ENCODE peak calls at places on chromosomes 6 and 20, in nine cellular contexts. One of them, this sample, is unnamed.

GRCh38 chr20:57061058-57061900 is 205.2 kb downstream of the BMP7 start:
- DNase-seq in renal cortical epithelial cell: no peak
- DNase-seq in sciatic nerve: peak; percentile 68
- DNase-seq in ascending aorta: no peak
- DNase-seq in CD8-positive, alpha-beta T cell: no peak
- DNase-seq in kidney glomerular epithelial cell: no peak
- DNase-seq in cardiac fibroblast: peak; percentile 12
- DNase-seq in anterior cingulate cortex: peak; percentile 5
- DNase-seq in astrocyte of the spinal cord: peak; percentile 62
- DNase-seq in this sample: no peak

GRCh38 chr6:23980965-23981364 is 145.1 kb upstream of the NRSN1 start:
- DNase-seq in renal cortical epithelial cell: peak; percentile 22
- DNase-seq in sciatic nerve: no peak
- DNase-seq in ascending aorta: no peak
- DNase-seq in CD8-positive, alpha-beta T cell: no peak
- DNase-seq in kidney glomerular epithelial cell: peak; percentile 57
- DNase-seq in cardiac fibroblast: no peak
- DNase-seq in anterior cingulate cortex: no peak
- DNase-seq in astrocyte of the spinal cord: no peak
- DNase-seq in this sample: peak; percentile 36

GRCh38 chr6:157056275-157056674 is 267.0 kb downstream of the TMEM242 start:
- DNase-seq in renal cortical epithelial cell: no peak
- DNase-seq in sciatic nerve: no peak
- DNase-seq in ascending aorta: no peak
- DNase-seq in CD8-positive, alpha-beta T cell: no peak
- DNase-seq in kidney glomerular epithelial cell: no peak
- DNase-seq in cardiac fibroblast: no peak
- DNase-seq in anterior cingulate cortex: no peak
- DNase-seq in astrocyte of the spinal cord: no peak
- DNase-seq in this sample: no peak

GRCh38 chr6:134607411-134607810 is 289.5 kb upstream of the SGK1 start:
- DNase-seq in renal cortical epithelial cell: no peak
- DNase-seq in sciatic nerve: no peak
- DNase-seq in ascending aorta: no peak
- DNase-seq in CD8-positive, alpha-beta T cell: no peak
- DNase-seq in kidney glomerular epithelial cell: no peak
- DNase-seq in cardiac fibroblast: no peak
- DNase-seq in anterior cingulate cortex: no peak
- DNase-seq in astrocyte of the spinal cord: no peak
- DNase-seq in this sample: no peak

GRCh38 chr6:63904844-63905243 is 269.2 kb downstream of the PHF3 start:
- DNase-seq in renal cortical epithelial cell: peak; percentile 12
- DNase-seq in sciatic nerve: no peak
- DNase-seq in ascending aorta: no peak
- DNase-seq in CD8-positive, alpha-beta T cell: no peak
- DNase-seq in kidney glomerular epithelial cell: no peak
- DNase-seq in cardiac fibroblast: peak; percentile 93
- DNase-seq in anterior cingulate cortex: no peak
- DNase-seq in astrocyte of the spinal cord: peak; percentile 85
- DNase-seq in this sample: peak; percentile 92

GRCh38 chr6:136549359-136550044 is 720 bp downstream of the MAP7 start:
- DNase-seq in renal cortical epithelial cell: peak; percentile 31
- DNase-seq in sciatic nerve: no peak
- DNase-seq in ascending aorta: peak; percentile 63
- DNase-seq in CD8-positive, alpha-beta T cell: peak; percentile 22
- DNase-seq in kidney glomerular epithelial cell: no peak
- DNase-seq in cardiac fibroblast: peak; percentile 3
- DNase-seq in anterior cingulate cortex: peak; percentile 24
- DNase-seq in astrocyte of the spinal cord: no peak
- DNase-seq in this sample: no peak

GRCh38 chr6:138403801-138404665 is at the start of gene HEBP2:
- DNase-seq in renal cortical epithelial cell: peak; percentile 74
- DNase-seq in sciatic nerve: peak; percentile 93
- DNase-seq in ascending aorta: peak; percentile 96
- DNase-seq in CD8-positive, alpha-beta T cell: peak; percentile 96
- DNase-seq in kidney glomerular epithelial cell: peak; percentile 78
- DNase-seq in cardiac fibroblast: peak; percentile 84
- DNase-seq in anterior cingulate cortex: peak; percentile 64
- DNase-seq in astrocyte of the spinal cord: peak; percentile 91
- DNase-seq in this sample: peak; percentile 62

GRCh38 chr20:3046677-3047462 is 1.0 kb downstream of the MRPS26 start:
- DNase-seq in renal cortical epithelial cell: peak; percentile 47
- DNase-seq in sciatic nerve: no peak
- DNase-seq in ascending aorta: no peak
- DNase-seq in CD8-positive, alpha-beta T cell: no peak
- DNase-seq in kidney glomerular epithelial cell: no peak
- DNase-seq in cardiac fibroblast: peak; percentile 23
- DNase-seq in anterior cingulate cortex: peak; percentile 38
- DNase-seq in astrocyte of the spinal cord: peak; percentile 19
- DNase-seq in this sample: no peak

GRCh38 chr6:19433101-19433500 is 404.1 kb upstream of the ID4 start:
- DNase-seq in renal cortical epithelial cell: no peak
- DNase-seq in sciatic nerve: no peak
- DNase-seq in ascending aorta: no peak
- DNase-seq in CD8-positive, alpha-beta T cell: no peak
- DNase-seq in kidney glomerular epithelial cell: no peak
- DNase-seq in cardiac fibroblast: peak; percentile 24
- DNase-seq in anterior cingulate cortex: no peak
- DNase-seq in astrocyte of the spinal cord: peak; percentile 29
- DNase-seq in this sample: no peak

GRCh38 chr20:53130819-53131218 is 158.7 kb downstream of the TSHZ2 start:
- DNase-seq in renal cortical epithelial cell: no peak
- DNase-seq in sciatic nerve: no peak
- DNase-seq in ascending aorta: no peak
- DNase-seq in CD8-positive, alpha-beta T cell: no peak
- DNase-seq in kidney glomerular epithelial cell: no peak
- DNase-seq in cardiac fibroblast: no peak
- DNase-seq in anterior cingulate cortex: no peak
- DNase-seq in astrocyte of the spinal cord: no peak
- DNase-seq in this sample: no peak

GRCh38 chr6:164286021-164286420 is 871.5 kb downstream of the QKI start:
- DNase-seq in renal cortical epithelial cell: no peak
- DNase-seq in sciatic nerve: no peak
- DNase-seq in ascending aorta: no peak
- DNase-seq in CD8-positive, alpha-beta T cell: no peak
- DNase-seq in kidney glomerular epithelial cell: no peak
- DNase-seq in cardiac fibroblast: peak; percentile 45
- DNase-seq in anterior cingulate cortex: no peak
- DNase-seq in astrocyte of the spinal cord: peak; percentile 40
- DNase-seq in this sample: no peak

GRCh38 chr6:34679552-34680255 is 16.9 kb downstream of the ILRUN start:
- DNase-seq in renal cortical epithelial cell: no peak
- DNase-seq in sciatic nerve: no peak
- DNase-seq in ascending aorta: no peak
- DNase-seq in CD8-positive, alpha-beta T cell: no peak
- DNase-seq in kidney glomerular epithelial cell: no peak
- DNase-seq in cardiac fibroblast: no peak
- DNase-seq in anterior cingulate cortex: no peak
- DNase-seq in astrocyte of the spinal cord: no peak
- DNase-seq in this sample: no peak

GRCh38 chr6:35557239-35557638 is 44.5 kb upstream of the TULP1 start:
- DNase-seq in renal cortical epithelial cell: no peak
- DNase-seq in sciatic nerve: peak; percentile 60
- DNase-seq in ascending aorta: no peak
- DNase-seq in CD8-positive, alpha-beta T cell: no peak
- DNase-seq in kidney glomerular epithelial cell: no peak
- DNase-seq in cardiac fibroblast: no peak
- DNase-seq in anterior cingulate cortex: no peak
- DNase-seq in astrocyte of the spinal cord: no peak
- DNase-seq in this sample: no peak

GRCh38 chr20:56363491-56363890 is 4.7 kb downstream of the FAM210B start:
- DNase-seq in renal cortical epithelial cell: no peak
- DNase-seq in sciatic nerve: no peak
- DNase-seq in ascending aorta: no peak
- DNase-seq in CD8-positive, alpha-beta T cell: no peak
- DNase-seq in kidney glomerular epithelial cell: no peak
- DNase-seq in cardiac fibroblast: no peak
- DNase-seq in anterior cingulate cortex: no peak
- DNase-seq in astrocyte of the spinal cord: no peak
- DNase-seq in this sample: no peak

GRCh38 chr20:38298768-38299288 is 5.1 kb upstream of the BPI start:
- DNase-seq in renal cortical epithelial cell: no peak
- DNase-seq in sciatic nerve: peak; percentile 85
- DNase-seq in ascending aorta: peak; percentile 93
- DNase-seq in CD8-positive, alpha-beta T cell: no peak
- DNase-seq in kidney glomerular epithelial cell: no peak
- DNase-seq in cardiac fibroblast: peak; percentile 96
- DNase-seq in anterior cingulate cortex: peak; percentile 37
- DNase-seq in astrocyte of the spinal cord: peak; percentile 46
- DNase-seq in this sample: no peak

GRCh38 chr6:81838724-81839425 is 86.4 kb upstream of the TENT5A start:
- DNase-seq in renal cortical epithelial cell: no peak
- DNase-seq in sciatic nerve: no peak
- DNase-seq in ascending aorta: no peak
- DNase-seq in CD8-positive, alpha-beta T cell: no peak
- DNase-seq in kidney glomerular epithelial cell: no peak
- DNase-seq in cardiac fibroblast: no peak
- DNase-seq in anterior cingulate cortex: no peak
- DNase-seq in astrocyte of the spinal cord: no peak
- DNase-seq in this sample: no peak

GRCh38 chr6:48563426-48563825 is 452.4 kb upstream of the PTCHD4 start:
- DNase-seq in renal cortical epithelial cell: peak; percentile 54
- DNase-seq in sciatic nerve: no peak
- DNase-seq in ascending aorta: no peak
- DNase-seq in CD8-positive, alpha-beta T cell: no peak
- DNase-seq in kidney glomerular epithelial cell: no peak
- DNase-seq in cardiac fibroblast: no peak
- DNase-seq in anterior cingulate cortex: no peak
- DNase-seq in astrocyte of the spinal cord: no peak
- DNase-seq in this sample: no peak

GRCh38 chr6:152295346-152295745 is 341.8 kb downstream of the SYNE1 start:
- DNase-seq in renal cortical epithelial cell: peak; percentile 75
- DNase-seq in sciatic nerve: no peak
- DNase-seq in ascending aorta: no peak
- DNase-seq in CD8-positive, alpha-beta T cell: no peak
- DNase-seq in kidney glomerular epithelial cell: peak; percentile 4
- DNase-seq in cardiac fibroblast: peak; percentile 92
- DNase-seq in anterior cingulate cortex: no peak
- DNase-seq in astrocyte of the spinal cord: peak; percentile 87
- DNase-seq in this sample: peak; percentile 42

GRCh38 chr6:35553309-35553708 is 40.6 kb upstream of the TULP1 start:
- DNase-seq in renal cortical epithelial cell: no peak
- DNase-seq in sciatic nerve: no peak
- DNase-seq in ascending aorta: no peak
- DNase-seq in CD8-positive, alpha-beta T cell: no peak
- DNase-seq in kidney glomerular epithelial cell: no peak
- DNase-seq in cardiac fibroblast: no peak
- DNase-seq in anterior cingulate cortex: no peak
- DNase-seq in astrocyte of the spinal cord: no peak
- DNase-seq in this sample: no peak

GRCh38 chr20:62227977-62228958 is 8.2 kb upstream of the HRH3 start:
- DNase-seq in renal cortical epithelial cell: no peak
- DNase-seq in sciatic nerve: no peak
- DNase-seq in ascending aorta: no peak
- DNase-seq in CD8-positive, alpha-beta T cell: no peak
- DNase-seq in kidney glomerular epithelial cell: no peak
- DNase-seq in cardiac fibroblast: no peak
- DNase-seq in anterior cingulate cortex: no peak
- DNase-seq in astrocyte of the spinal cord: no peak
- DNase-seq in this sample: no peak

GRCh38 chr6:67285770-67286495 is 1349.1 kb upstream of the ADGRB3 start:
- DNase-seq in renal cortical epithelial cell: no peak
- DNase-seq in sciatic nerve: no peak
- DNase-seq in ascending aorta: no peak
- DNase-seq in CD8-positive, alpha-beta T cell: no peak
- DNase-seq in kidney glomerular epithelial cell: no peak
- DNase-seq in cardiac fibroblast: peak; percentile 23
- DNase-seq in anterior cingulate cortex: no peak
- DNase-seq in astrocyte of the spinal cord: peak; percentile 65
- DNase-seq in this sample: no peak

GRCh38 chr6:118574051-118574865 is 26.2 kb downstream of the PLN start:
- DNase-seq in renal cortical epithelial cell: peak; percentile 45
- DNase-seq in sciatic nerve: no peak
- DNase-seq in ascending aorta: no peak
- DNase-seq in CD8-positive, alpha-beta T cell: no peak
- DNase-seq in kidney glomerular epithelial cell: no peak
- DNase-seq in cardiac fibroblast: no peak
- DNase-seq in anterior cingulate cortex: no peak
- DNase-seq in astrocyte of the spinal cord: no peak
- DNase-seq in this sample: no peak

GRCh38 chr6:36986704-36987047 is 680 bp upstream of the MTCH1 start:
- DNase-seq in renal cortical epithelial cell: peak; percentile 15
- DNase-seq in sciatic nerve: no peak
- DNase-seq in ascending aorta: no peak
- DNase-seq in CD8-positive, alpha-beta T cell: no peak
- DNase-seq in kidney glomerular epithelial cell: no peak
- DNase-seq in cardiac fibroblast: no peak
- DNase-seq in anterior cingulate cortex: no peak
- DNase-seq in astrocyte of the spinal cord: no peak
- DNase-seq in this sample: no peak

GRCh38 chr6:169169375-169169774 is 84.3 kb downstream of the THBS2 start:
- DNase-seq in renal cortical epithelial cell: no peak
- DNase-seq in sciatic nerve: no peak
- DNase-seq in ascending aorta: peak; percentile 65
- DNase-seq in CD8-positive, alpha-beta T cell: no peak
- DNase-seq in kidney glomerular epithelial cell: no peak
- DNase-seq in cardiac fibroblast: peak; percentile 63
- DNase-seq in anterior cingulate cortex: no peak
- DNase-seq in astrocyte of the spinal cord: no peak
- DNase-seq in this sample: no peak

GRCh38 chr6:163759542-163759941 is 345.0 kb downstream of the QKI start:
- DNase-seq in renal cortical epithelial cell: peak; percentile 42
- DNase-seq in sciatic nerve: no peak
- DNase-seq in ascending aorta: no peak
- DNase-seq in CD8-positive, alpha-beta T cell: no peak
- DNase-seq in kidney glomerular epithelial cell: peak; percentile 19
- DNase-seq in cardiac fibroblast: no peak
- DNase-seq in anterior cingulate cortex: no peak
- DNase-seq in astrocyte of the spinal cord: no peak
- DNase-seq in this sample: peak; percentile 20

GRCh38 chr6:52981215-52981910 is 13.7 kb downstream of the GSTA4 start:
- DNase-seq in renal cortical epithelial cell: no peak
- DNase-seq in sciatic nerve: no peak
- DNase-seq in ascending aorta: no peak
- DNase-seq in CD8-positive, alpha-beta T cell: no peak
- DNase-seq in kidney glomerular epithelial cell: no peak
- DNase-seq in cardiac fibroblast: no peak
- DNase-seq in anterior cingulate cortex: no peak
- DNase-seq in astrocyte of the spinal cord: no peak
- DNase-seq in this sample: no peak

GRCh38 chr6:158328446-158328845 is 16.2 kb downstream of the TULP4 start:
- DNase-seq in renal cortical epithelial cell: peak; percentile 19
- DNase-seq in sciatic nerve: no peak
- DNase-seq in ascending aorta: no peak
- DNase-seq in CD8-positive, alpha-beta T cell: no peak
- DNase-seq in kidney glomerular epithelial cell: no peak
- DNase-seq in cardiac fibroblast: no peak
- DNase-seq in anterior cingulate cortex: no peak
- DNase-seq in astrocyte of the spinal cord: no peak
- DNase-seq in this sample: no peak

GRCh38 chr6:14770572-14770971 is 475.3 kb upstream of the JARID2 start:
- DNase-seq in renal cortical epithelial cell: no peak
- DNase-seq in sciatic nerve: no peak
- DNase-seq in ascending aorta: no peak
- DNase-seq in CD8-positive, alpha-beta T cell: no peak
- DNase-seq in kidney glomerular epithelial cell: no peak
- DNase-seq in cardiac fibroblast: peak; percentile 33
- DNase-seq in anterior cingulate cortex: no peak
- DNase-seq in astrocyte of the spinal cord: peak; percentile 74
- DNase-seq in this sample: no peak

GRCh38 chr20:62761058-62761758 is 35.1 kb upstream of the MRGBP start:
- DNase-seq in renal cortical epithelial cell: no peak
- DNase-seq in sciatic nerve: no peak
- DNase-seq in ascending aorta: no peak
- DNase-seq in CD8-positive, alpha-beta T cell: no peak
- DNase-seq in kidney glomerular epithelial cell: no peak
- DNase-seq in cardiac fibroblast: no peak
- DNase-seq in anterior cingulate cortex: no peak
- DNase-seq in astrocyte of the spinal cord: no peak
- DNase-seq in this sample: no peak

GRCh38 chr20:38224534-38224933 is 36.0 kb downstream of the KIAA1755 start:
- DNase-seq in renal cortical epithelial cell: no peak
- DNase-seq in sciatic nerve: no peak
- DNase-seq in ascending aorta: no peak
- DNase-seq in CD8-positive, alpha-beta T cell: no peak
- DNase-seq in kidney glomerular epithelial cell: no peak
- DNase-seq in cardiac fibroblast: no peak
- DNase-seq in anterior cingulate cortex: no peak
- DNase-seq in astrocyte of the spinal cord: no peak
- DNase-seq in this sample: no peak

GRCh38 chr20:50595988-50596693 is 86.0 kb downstream of the PTPN1 start:
- DNase-seq in renal cortical epithelial cell: peak; percentile 37
- DNase-seq in sciatic nerve: no peak
- DNase-seq in ascending aorta: no peak
- DNase-seq in CD8-positive, alpha-beta T cell: no peak
- DNase-seq in kidney glomerular epithelial cell: peak; percentile 5
- DNase-seq in cardiac fibroblast: no peak
- DNase-seq in anterior cingulate cortex: no peak
- DNase-seq in astrocyte of the spinal cord: no peak
- DNase-seq in this sample: no peak